ENCODE peak calls at places on chromosomes 2 and 18, in four cellular contexts. P is heart left ventricle, A is iPS DF 6.9, H is H54. N is an unnamed sample.

GRCh38 chr18:78742346-78742745 is 237.3 kb upstream of the SALL3 start:
- DNase-seq in P (no peak), A (no peak), H (no peak), N (peak; percentile 47)

GRCh38 chr2:10790228-10790973 is 22.2 kb downstream of the PDIA6 start:
- DNase-seq in P (no peak), A (no peak), H (no peak), N (no peak)

GRCh38 chr2:82790277-82791021 is 1668.6 kb downstream of the SUCLG1 start:
- DNase-seq in P (no peak), A (no peak), H (peak; percentile 5), N (no peak)

GRCh38 chr2:45669109-45669508 is 17.6 kb downstream of the PRKCE start:
- DNase-seq in P (no peak), A (no peak), H (no peak), N (no peak)

GRCh38 chr2:96163768-96164429 is 18.7 kb upstream of the DUSP2 start:
- DNase-seq in P (no peak), A (no peak), H (no peak), N (no peak)

GRCh38 chr2:54534191-54534590 is 78.1 kb downstream of the SPTBN1 start:
- DNase-seq in P (no peak), A (no peak), H (no peak), N (no peak)

GRCh38 chr18:43571078-43571689 is 293.9 kb upstream of the SYT4 start:
- DNase-seq in P (no peak), A (no peak), H (no peak), N (no peak)

GRCh38 chr2:119174216-119174992 is 15.9 kb upstream of the C1QL2 start:
- DNase-seq in P (no peak), A (no peak), H (peak; percentile 61), N (no peak)

GRCh38 chr2:45170191-45170975 is 161.1 kb upstream of the SIX2 start:
- DNase-seq in P (no peak), A (peak; percentile 20), H (no peak), N (no peak)

GRCh38 chr18:46387426-46388131 is 269.4 kb downstream of the LOXHD1 start:
- DNase-seq in P (no peak), A (no peak), H (no peak), N (no peak)

GRCh38 chr2:54239427-54239826 is 16.6 kb downstream of the TSPYL6 start:
- DNase-seq in P (no peak), A (no peak), H (peak; percentile 23), N (no peak)

GRCh38 chr18:59159986-59160385 is 20.3 kb downstream of the SEC11C start:
- DNase-seq in P (no peak), A (no peak), H (no peak), N (no peak)

GRCh38 chr2:38377501-38378258 is 607 bp upstream of the ATL2 start:
- DNase-seq in P (no peak), A (peak; percentile 85), H (peak; percentile 85), N (no peak)

GRCh38 chr2:67571785-67572718 is 174.9 kb downstream of the ETAA1 start:
- DNase-seq in P (no peak), A (no peak), H (no peak), N (no peak)

GRCh38 chr2:43070039-43070438 is 156.4 kb downstream of the ZFP36L2 start:
- DNase-seq in P (peak; percentile 86), A (no peak), H (no peak), N (peak; percentile 77)